ENCODE peak calls at places on chromosome 19, in six cellular contexts. A is body of pancreas, N is psoas muscle, D is astrocyte of the spinal cord, V is activated B cell treated with CpG ODN at 0.5 μM for 24 hours, B is heart right ventricle. J is an unnamed sample.

GRCh38 chr19:38737921-38738731 is 6.1 kb downstream of the CAPN12 start:
- DNase-seq in A (no peak), N (no peak), D (no peak), V (no peak), B (no peak), J (no peak)

GRCh38 chr19:49851456-49852259 is 699 bp downstream of the PTOV1 start:
- DNase-seq in A (peak), N (no peak), D (no peak), V (peak), B (peak), J (peak)

GRCh38 chr19:13022859-13023636 is 27.8 kb downstream of the NFIX start:
- DNase-seq in A (peak), N (peak), D (peak), V (no peak), B (peak), J (peak)

GRCh38 chr19:48137411-48137810 is 26.8 kb upstream of the PLA2G4C start:
- DNase-seq in A (no peak), N (no peak), D (no peak), V (no peak), B (no peak), J (no peak)

GRCh38 chr19:47240996-47241918 is 10.3 kb upstream of the BBC3 start:
- DNase-seq in A (peak), N (peak), D (peak), V (peak), B (peak), J (peak)

GRCh38 chr19:36113895-36114762 is 546 bp downstream of the POLR2I start:
- DNase-seq in A (peak), N (no peak), D (no peak), V (no peak), B (no peak), J (no peak)

GRCh38 chr19:13079542-13079986 is 23.1 kb downstream of the LYL1 start:
- DNase-seq in A (no peak), N (peak), D (peak), V (no peak), B (peak), J (no peak)

GRCh38 chr19:45135176-45135575 is 25.6 kb downstream of the NKPD1 start:
- DNase-seq in A (no peak), N (no peak), D (no peak), V (no peak), B (no peak), J (no peak)

GRCh38 chr19:6018786-6019185 is 40.8 kb upstream of the RANBP3 start:
- DNase-seq in A (no peak), N (peak), D (no peak), V (no peak), B (no peak), J (no peak)

GRCh38 chr19:41552558-41552957 is 23.4 kb upstream of the CEACAM21 start:
- DNase-seq in A (no peak), N (no peak), D (no peak), V (no peak), B (no peak), J (no peak)

GRCh38 chr19:35144259-35144599 is 1.2 kb downstream of the FXYD7 start:
- DNase-seq in A (no peak), N (no peak), D (no peak), V (no peak), B (no peak), J (no peak)

GRCh38 chr19:39145180-39145953 is 19.8 kb downstream of the PAK4 start:
- DNase-seq in A (peak), N (no peak), D (peak), V (no peak), B (no peak), J (no peak)

GRCh38 chr19:29667941-29668340 is 2.7 kb downstream of the PLEKHF1 start:
- DNase-seq in A (no peak), N (no peak), D (no peak), V (no peak), B (no peak), J (no peak)

GRCh38 chr19:45879055-45879454 is 6.9 kb downstream of the IRF2BP1 start:
- DNase-seq in A (peak), N (no peak), D (no peak), V (no peak), B (no peak), J (no peak)

GRCh38 chr19:23917856-23918255 is 3.2 kb downstream of the ZNF726 start:
- DNase-seq in A (peak), N (no peak), D (no peak), V (no peak), B (no peak), J (no peak)

GRCh38 chr19:58400916-58401824 is 5.7 kb downstream of the RNF225 start:
- DNase-seq in A (peak), N (peak), D (peak), V (peak), B (peak), J (peak)

GRCh38 chr19:12379732-12380443 is 14.4 kb upstream of the ZNF442 start:
- DNase-seq in A (no peak), N (no peak), D (no peak), V (no peak), B (no peak), J (no peak)

GRCh38 chr19:18764591-18765051 is 26.5 kb downstream of the COMP start:
- DNase-seq in A (no peak), N (no peak), D (no peak), V (no peak), B (no peak), J (no peak)

GRCh38 chr19:44430956-44431355 is 17.3 kb downstream of the ZNF229 start:
- DNase-seq in A (no peak), N (no peak), D (no peak), V (no peak), B (no peak), J (no peak)

GRCh38 chr19:18401580-18402112 is 4.2 kb upstream of the LRRC25 start:
- DNase-seq in A (peak), N (peak), D (peak), V (peak), B (peak), J (peak)

DNA sequence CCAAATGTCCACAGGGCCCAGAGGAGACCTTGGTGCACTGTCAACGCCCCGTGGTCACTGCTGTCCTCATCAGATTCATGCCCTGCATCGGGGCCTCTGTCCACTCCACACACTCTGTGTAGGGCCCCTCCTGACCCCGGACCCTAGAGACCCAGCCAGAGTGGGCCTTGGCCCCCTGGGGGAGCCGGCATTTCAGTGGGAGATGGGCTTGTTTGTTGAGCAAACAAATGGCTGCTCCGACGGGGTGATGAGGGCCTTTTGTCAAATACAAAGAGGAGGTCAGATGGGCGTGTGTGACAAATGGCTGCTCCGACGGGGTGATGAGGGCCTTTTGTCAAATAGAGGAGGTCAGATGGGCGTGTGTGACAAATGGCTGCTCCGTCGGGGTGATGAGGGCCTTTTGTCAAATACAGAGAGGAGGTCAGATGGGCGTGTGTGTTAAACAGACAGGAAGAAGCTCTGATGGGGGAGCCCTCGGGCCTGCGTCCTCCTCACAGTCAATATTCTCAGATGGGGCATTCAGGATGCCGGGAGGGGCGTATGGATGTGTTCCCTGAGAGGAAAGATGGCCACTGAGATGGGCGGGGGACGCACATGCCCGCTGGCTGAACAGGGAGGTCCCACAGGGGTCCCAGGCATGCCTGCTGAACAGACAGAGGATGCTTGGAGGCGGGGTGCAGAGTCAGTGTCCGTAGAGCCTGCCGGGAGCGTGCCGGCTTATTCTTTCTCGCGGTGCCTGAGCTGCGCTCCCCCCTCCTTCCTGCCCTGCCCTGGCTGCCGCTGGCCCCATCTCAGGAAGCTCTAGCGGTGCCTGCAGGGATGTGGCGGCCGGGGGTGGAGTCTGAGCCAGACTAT is 36.3 kb downstream of the SMIM24 start:
- DNase-seq in A (peak), N (no peak), D (peak), V (no peak), B (peak), J (no peak)
- TF ChIP-seq CTCF in A (no peak), N (no peak), D (no peak), V (no peak), B (peak), J (no peak)

GRCh38 chr19:2659856-2660432 is 42.5 kb downstream of the GNG7 start:
- DNase-seq in A (no peak), N (no peak), D (no peak), V (no peak), B (no peak), J (no peak)

GRCh38 chr19:2666344-2666994 is 36.0 kb downstream of the GNG7 start:
- DNase-seq in A (no peak), N (no peak), D (no peak), V (no peak), B (no peak), J (no peak)

GRCh38 chr19:2665103-2665502 is 37.4 kb downstream of the GNG7 start:
- DNase-seq in A (no peak), N (no peak), D (no peak), V (no peak), B (peak), J (no peak)

GRCh38 chr19:2661615-2662014 is 40.9 kb downstream of the GNG7 start:
- DNase-seq in A (no peak), N (no peak), D (no peak), V (no peak), B (no peak), J (no peak)

GRCh38 chr19:2663920-2664571 is 38.4 kb downstream of the GNG7 start:
- DNase-seq in A (peak), N (no peak), D (no peak), V (peak), B (peak), J (peak)
- TF ChIP-seq CTCF in A (no peak), N (no peak), D (no peak), V (no peak), B (peak), J (peak)

GRCh38 chr19:7783991-7784421 is 21.0 kb downstream of the CLEC4M start:
- DNase-seq in A (no peak), N (no peak), D (peak), V (no peak), B (no peak), J (no peak)
- TF ChIP-seq CTCF in A (no peak), N (no peak), D (no peak), V (no peak), B (no peak), J (no peak)

DNA sequence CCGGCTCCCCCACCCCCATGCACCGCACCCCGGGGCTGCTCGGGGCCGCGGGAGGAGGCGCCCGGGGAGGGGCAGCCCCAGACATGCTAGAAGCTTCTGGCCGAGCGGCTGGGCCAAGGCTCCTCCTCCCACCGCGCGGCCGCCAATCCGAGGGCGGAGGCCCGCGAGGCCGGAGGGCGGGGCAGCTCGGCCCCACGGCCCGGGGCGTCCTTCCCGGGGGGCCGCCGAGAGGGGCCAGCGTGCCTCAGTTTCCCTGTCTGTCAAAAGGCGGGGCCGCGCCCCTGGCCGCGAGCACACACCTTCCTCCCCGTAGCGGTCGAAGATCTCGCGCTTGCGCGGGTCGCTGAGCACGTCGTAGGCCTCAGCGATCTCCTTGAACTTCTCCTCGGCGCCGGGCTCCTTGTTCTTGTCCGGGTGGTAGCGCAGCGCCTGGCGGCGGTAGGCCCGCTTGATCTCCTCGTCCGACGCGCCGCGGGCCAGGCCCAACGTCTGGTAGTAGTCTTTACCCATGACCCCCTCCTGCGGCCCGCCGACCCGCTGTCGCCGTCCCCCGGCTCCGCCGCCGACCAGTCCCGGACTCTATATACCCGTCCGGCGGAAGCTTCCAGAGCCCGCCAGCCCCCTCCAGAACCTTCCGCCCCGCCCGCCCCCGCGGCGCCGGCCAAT is at the start of gene DNAJB1:
- DNase-seq in A (peak), N (peak), D (peak), V (peak), B (peak), J (peak)
- TF ChIP-seq CTCF in A (no peak), N (no peak), D (no peak), V (no peak), B (no peak), J (no peak)

DNA sequence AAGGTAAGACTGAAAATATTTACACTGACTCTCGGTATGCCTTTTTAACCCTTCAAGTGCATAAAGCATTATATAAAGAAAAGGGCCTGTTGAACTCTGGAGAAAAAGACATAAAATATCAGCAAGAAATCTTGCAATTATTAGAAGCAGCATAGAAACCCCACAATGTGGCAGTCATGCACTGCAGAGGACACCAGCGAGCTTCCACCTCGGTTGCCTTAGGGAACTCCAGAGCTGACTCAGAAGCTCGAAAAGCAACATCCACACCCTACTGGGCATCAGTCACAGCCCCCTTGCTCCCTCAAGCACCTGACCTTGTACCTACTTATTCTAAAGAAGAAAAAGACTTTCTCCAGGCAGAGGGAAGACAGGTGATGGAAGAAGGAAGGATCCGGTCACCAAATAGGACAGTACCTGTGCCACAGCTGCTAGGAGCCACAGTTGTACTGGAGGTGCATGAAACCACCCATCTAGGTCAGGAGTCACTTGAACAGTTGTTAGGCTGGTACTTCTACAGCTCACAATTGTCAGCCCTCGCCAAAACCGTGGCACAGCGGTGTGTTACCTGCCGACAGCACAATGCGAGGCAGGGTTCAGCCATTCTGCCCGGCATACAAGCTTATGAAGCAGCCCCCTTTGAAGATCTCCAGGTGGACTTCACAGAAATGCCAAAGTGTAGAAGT is 2.9 kb downstream of the ZNF816 start:
- DNase-seq in A (no peak), N (no peak), D (no peak), V (no peak), B (no peak), J (no peak)
- TF ChIP-seq CTCF in A (no peak), N (no peak), D (no peak), V (no peak), B (no peak), J (no peak)

DNA sequence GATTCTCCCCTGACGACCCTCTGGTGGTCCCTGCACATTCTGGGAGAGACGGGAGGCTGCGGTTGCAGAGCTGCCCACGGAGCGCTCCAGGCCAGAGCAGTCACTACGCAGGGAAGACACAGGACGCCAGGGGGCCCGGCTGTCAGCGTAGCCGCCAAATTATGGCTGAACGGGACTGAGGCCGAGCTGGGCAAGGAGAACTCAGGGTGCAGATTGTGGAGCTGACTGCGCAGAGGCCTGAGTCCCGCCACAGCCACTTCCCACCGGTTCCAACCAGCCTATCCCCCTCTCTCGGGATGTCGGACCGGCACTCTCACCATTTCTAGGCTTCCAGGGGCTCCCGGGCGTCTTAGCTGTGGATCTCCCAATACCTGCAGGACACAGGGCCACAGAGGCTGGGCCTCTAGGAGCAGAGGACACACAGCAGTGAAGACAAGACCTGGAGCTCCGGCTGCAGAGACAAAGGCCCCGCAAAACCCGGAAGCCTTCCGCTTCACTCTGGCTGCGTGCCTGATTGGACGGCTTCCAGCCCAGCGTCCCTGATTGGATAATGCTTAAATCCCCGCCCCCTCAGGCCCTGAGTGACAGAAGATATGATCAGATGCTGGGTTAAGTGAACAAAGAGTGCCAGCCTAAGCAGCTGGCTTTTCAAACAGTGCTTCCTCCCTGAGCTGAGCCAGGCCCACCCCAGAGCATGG is at the start of gene ZNF737:
- DNase-seq in A (peak), N (peak), D (peak), V (peak), B (peak), J (peak)
- TF ChIP-seq CTCF in A (peak), N (peak), D (peak), V (no peak), B (peak), J (no peak)

GRCh38 chr19:11089254-11090013 is at the start of gene LDLR:
- DNase-seq in A (peak), N (peak), D (peak), V (peak), B (peak), J (peak)
- TF ChIP-seq CTCF in A (no peak), N (no peak), D (no peak), V (no peak), B (no peak), J (no peak)

DNA sequence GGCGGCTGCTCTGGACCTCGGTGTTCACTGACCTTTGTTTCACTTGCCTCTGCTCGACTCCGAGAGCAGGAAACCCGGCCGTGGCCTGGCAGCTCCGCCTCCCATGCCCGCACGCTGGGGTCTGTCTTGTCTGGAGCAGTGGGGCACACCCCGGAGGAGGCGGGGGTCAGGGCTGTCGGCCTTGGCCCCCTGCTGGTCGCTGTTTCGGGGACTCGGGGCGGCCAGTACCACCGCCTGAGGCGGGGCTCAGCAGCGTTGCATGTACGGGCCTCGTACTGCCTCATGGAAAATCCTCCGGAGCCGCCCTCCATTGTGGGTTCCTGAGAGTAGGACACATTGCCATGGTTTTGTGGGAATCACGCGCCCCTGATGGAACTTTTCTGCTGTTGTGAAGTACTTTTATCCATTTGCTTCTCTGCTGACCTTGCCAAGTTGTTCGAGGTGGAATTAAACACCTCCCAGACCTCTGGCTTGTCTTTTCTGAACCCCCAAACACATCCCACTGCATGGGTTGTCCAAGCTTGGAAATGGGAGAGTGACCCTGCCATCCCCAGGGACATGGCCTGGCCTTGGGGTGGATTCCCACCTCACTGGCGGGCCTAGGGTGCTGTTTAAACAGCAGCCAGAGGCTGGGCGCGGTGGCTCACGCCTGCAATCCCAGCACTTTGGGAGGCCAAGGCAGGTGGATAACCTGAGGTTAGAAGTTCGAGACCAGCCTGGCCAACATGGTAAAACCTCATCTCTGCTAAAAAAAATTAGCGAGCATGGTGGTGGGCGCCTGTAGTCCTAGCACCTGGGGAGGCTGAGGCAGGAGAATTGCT is 5.5 kb upstream of the NDUFS7 start:
- DNase-seq in A (no peak), N (no peak), D (no peak), V (no peak), B (peak), J (no peak)
- TF ChIP-seq CTCF in A (no peak), N (no peak), D (no peak), V (no peak), B (no peak), J (no peak)

GRCh38 chr19:2523630-2524311 is 47.8 kb downstream of the GADD45B start:
- DNase-seq in A (no peak), N (no peak), D (peak), V (no peak), B (no peak), J (no peak)
- TF ChIP-seq CTCF in A (no peak), N (no peak), D (peak), V (no peak), B (no peak), J (no peak)

J was measured in GM10248.